ENCODE peak calls at places on chromosome 5, in five cellular contexts. R is fibroblast of lung; E is tibial nerve; F is CD4-positive, CD25-positive, alpha-beta regulatory T cell; G is CD8-positive, alpha-beta memory T cell. X is an unnamed sample.

GRCh38 chr5:112186401-112186990 is 232.6 kb downstream of the EPB41L4A start:
- DNase-seq in E (no peak), G (no peak), F (no peak), R (peak; percentile 56), X (no peak)

GRCh38 chr5:5711112-5711511 is 288.6 kb downstream of the ICE1 start:
- DNase-seq in E (no peak), R (no peak), G (no peak), F (no peak), X (no peak)

GRCh38 chr5:132821791-132822190 is 8.7 kb downstream of the SHROOM1 start:
- DNase-seq in F (no peak), E (no peak), R (peak; percentile 48), G (no peak), X (no peak)

GRCh38 chr5:150469718-150470470 is 20.4 kb upstream of the RPS14 start:
- DNase-seq in R (peak; percentile 93), F (no peak), E (no peak), G (no peak), X (no peak)

GRCh38 chr5:174376056-174376455 is 330.6 kb downstream of the NSG2 start:
- DNase-seq in R (no peak), G (no peak), E (no peak), F (no peak), X (no peak)

GRCh38 chr5:50814541-50814940 is 148.1 kb downstream of the PARP8 start:
- DNase-seq in F (no peak), R (no peak), E (no peak), G (no peak), X (no peak)

GRCh38 chr5:74201334-74202081 is 439.0 kb downstream of the ENC1 start:
- DNase-seq in E (peak; percentile 48), F (no peak), R (no peak), G (no peak), X (peak; percentile 74)

GRCh38 chr5:169706758-169707450 is 69.8 kb downstream of the DOCK2 start:
- DNase-seq in R (peak; percentile 67), F (no peak), G (no peak), E (no peak), X (no peak)

GRCh38 chr5:163318707-163319106 is 118.7 kb upstream of the CCNG1 start:
- DNase-seq in R (no peak), G (no peak), F (no peak), E (no peak), X (no peak)

GRCh38 chr5:8720476-8720875 is 825.4 kb downstream of the SEMA5A start:
- DNase-seq in F (no peak), R (peak; percentile 94), G (no peak), E (no peak), X (no peak)

GRCh38 chr5:107218457-107219193 is 452.1 kb downstream of the EFNA5 start:
- DNase-seq in E (no peak), G (no peak), R (no peak), F (no peak), X (no peak)

GRCh38 chr5:170861855-170862766 is at the start of gene RANBP17:
- DNase-seq in R (peak; percentile 78), E (no peak), G (no peak), F (no peak), X (peak; percentile 55)

GRCh38 chr5:178569485-178569884 is 20.7 kb downstream of the COL23A1 start:
- DNase-seq in E (no peak), F (no peak), G (no peak), R (no peak), X (no peak)

GRCh38 chr5:10372726-10373709 is 19.5 kb downstream of the MARCHF6 start:
- DNase-seq in G (no peak), F (no peak), E (no peak), R (no peak), X (no peak)

GRCh38 chr5:43769576-43770352 is 166.8 kb downstream of the NNT start:
- DNase-seq in R (peak; percentile 99), G (no peak), E (no peak), F (no peak), X (no peak)

GRCh38 chr5:151680944-151681427 is 5.7 kb downstream of the SPARC start:
- DNase-seq in R (peak; percentile 5), G (no peak), F (no peak), E (no peak), X (peak; percentile 60)
- H3K4me3 ChIP-seq in R (peak overlapping the region; percentile 10), G (no peak overlapping the region), F (no peak overlapping the region), E (no peak overlapping the region), X (peak overlapping the region; percentile 33)

DNA sequence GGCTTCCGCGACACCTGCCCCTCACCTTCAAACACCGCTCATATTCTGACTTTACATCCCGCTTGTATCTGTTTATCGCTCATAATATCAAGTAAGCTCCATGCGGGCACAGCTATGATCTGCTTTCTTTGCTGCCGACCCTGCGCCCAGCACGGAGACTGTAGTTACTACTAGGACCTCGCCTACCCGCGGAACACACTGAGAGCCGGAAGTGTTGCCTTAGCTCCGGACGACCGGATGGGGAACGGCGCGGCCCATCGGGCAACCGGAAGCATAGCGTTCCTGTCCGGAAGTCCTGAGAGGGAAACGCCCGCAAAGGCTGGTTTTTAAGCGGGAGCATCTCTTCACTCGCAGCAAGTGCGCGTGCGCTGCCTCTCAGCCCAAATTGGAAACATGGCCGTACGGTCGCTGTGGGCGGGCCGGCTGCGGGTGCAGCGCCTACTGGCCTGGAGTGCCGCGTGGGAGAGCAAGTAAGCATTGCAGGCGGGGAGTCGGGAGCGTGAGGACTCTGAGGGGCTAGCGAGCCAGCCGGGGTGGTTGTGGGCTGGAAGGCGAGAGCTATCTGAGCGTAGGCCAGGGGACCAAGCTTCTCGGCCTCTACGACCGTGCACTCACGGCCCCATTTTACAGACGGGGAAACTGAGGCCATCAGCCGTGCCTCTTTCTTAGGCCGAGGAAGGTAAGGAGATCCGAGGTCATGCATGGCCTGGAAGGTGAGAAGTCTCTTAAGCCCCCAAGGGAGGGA is at the start of gene GRPEL2:
- DNase-seq in R (peak; percentile 98), F (peak; percentile 84), E (peak; percentile 87), G (peak; percentile 90), X (peak; percentile 95)
- H3K4me1 ChIP-seq in R (peaks cover 4% of the 10 kb centered on the region), F (peaks cover 55% of the 10 kb centered on the region), E (no peaks in the 10 kb centered on the region), G (peaks cover 52% of the 10 kb centered on the region), X (peaks cover 13% of the 10 kb centered on the region)

GRCh38 chr5:6900828-6901227 is 187.6 kb downstream of the TENT4A start:
- DNase-seq in F (no peak), E (no peak), R (no peak), G (no peak), X (no peak)
- H3K4me3 ChIP-seq in F (no peak overlapping the region), E (no peak overlapping the region), R (no peak overlapping the region), G (no peak overlapping the region), X (no peak overlapping the region)

DNA sequence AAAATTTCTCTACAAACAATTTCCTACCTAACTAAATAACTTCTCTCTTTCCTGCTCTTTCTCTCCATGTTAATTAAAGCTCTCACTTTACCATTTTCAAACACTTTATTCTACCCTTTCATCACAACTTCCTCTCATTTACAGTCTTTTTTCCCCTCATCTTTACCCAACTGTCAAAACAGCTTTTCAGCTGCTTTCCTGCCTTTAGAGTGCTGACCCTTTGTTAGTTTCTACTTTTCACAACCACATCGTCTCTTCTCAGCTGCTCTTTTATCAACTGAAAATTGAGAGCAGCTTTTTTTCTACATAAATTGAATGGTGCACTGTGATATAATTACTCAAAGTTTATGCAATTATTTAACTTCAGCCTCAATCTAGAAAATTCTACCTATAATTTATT is 3.1 kb upstream of the HOMER1 start:
- DNase-seq in F (no peak), E (no peak), G (no peak), R (no peak), X (no peak)
- H3K4me1 ChIP-seq in F (peaks cover 24% of the 10 kb centered on the region), E (no peaks in the 10 kb centered on the region), G (peaks cover 17% of the 10 kb centered on the region), R (peaks cover 5% of the 10 kb centered on the region), X (no peaks in the 10 kb centered on the region)

DNA sequence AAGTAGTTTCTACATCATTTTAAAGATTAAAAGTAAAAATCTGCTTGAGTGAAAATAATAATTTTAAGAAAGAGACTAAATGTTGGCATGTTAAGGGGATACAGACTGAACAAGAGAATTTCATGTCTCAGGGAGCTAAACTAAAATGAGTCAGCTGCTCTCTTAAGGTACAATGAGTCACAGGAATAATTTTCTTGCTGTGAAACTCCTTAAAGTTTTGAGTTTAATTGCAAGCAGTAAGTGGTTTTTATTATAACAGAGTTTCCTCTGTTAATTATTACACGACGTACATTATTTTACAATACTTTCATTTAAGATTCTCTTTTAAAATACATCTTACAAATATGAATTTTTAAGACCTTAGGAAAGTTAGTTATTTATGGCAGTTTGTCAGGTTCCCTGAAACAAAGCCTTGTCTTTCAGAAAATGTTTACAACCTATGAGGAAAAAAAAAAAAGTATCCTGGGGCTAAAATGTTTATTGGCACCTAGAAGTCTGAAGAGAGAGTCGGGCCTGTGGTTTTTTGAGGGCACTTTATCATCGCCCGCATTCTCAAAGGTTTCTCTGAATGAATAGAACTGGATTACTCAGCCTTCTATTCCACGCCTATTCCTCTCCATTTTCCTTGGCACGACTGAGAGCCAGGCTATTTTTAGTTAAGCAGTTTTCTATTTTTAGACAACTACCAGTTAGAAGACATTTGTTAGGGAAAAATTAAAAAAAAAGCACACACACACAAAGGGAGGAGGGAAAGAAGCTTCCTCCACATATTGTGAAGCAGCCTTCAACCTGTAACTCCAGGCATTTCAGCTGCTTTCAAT is 97.4 kb downstream of the MEF2C start:
- DNase-seq in E (no peak), F (no peak), G (no peak), R (peak; percentile 91), X (no peak)
- H3K4me3 ChIP-seq in E (no peak overlapping the region), F (no peak overlapping the region), G (no peak overlapping the region), R (peak overlapping the region; percentile 24), X (peak overlapping the region; percentile 11)

DNA sequence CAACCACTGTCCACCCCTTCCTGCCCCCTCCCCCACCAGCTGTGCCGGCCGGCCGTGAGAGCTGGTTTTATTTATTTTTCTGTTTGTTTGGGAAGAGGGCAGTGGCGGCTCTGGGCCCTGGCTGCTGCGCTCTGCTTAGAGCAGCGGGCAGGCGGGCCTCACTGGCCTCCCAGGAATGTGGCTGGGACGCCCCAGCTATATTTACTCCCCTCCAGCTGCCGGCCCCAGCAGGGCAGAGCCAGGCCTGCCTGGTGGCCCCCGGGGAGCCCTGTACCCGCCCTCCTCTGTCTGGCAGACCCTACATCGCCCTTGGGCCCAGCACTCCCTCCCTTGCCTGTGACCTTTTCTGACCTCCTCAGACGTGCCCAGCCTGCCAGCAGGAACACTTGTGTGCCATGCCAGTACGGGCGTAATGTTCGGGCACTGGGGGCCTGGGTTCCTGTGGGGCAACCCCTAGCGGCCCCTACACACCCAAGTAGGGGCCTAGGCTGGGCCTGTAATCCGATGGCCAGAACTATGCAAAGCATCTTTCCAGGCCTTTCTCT is 7.7 kb downstream of the CXXC5 start:
- DNase-seq in G (no peak), R (peak; percentile 69), F (no peak), E (no peak), X (peak; percentile 86)
- H3K4me1 ChIP-seq in G (peaks cover 20% of the 10 kb centered on the region), R (peaks cover 57% of the 10 kb centered on the region), F (peaks cover 12% of the 10 kb centered on the region), E (peaks cover 93% of the 10 kb centered on the region), X (peaks cover 88% of the 10 kb centered on the region)

X was measured in psoas muscle.